ENCODE peak calls at places on chromosomes 6 and 20, in nine cellular contexts. Y is ovary; L is endodermal cell; R is Peyer's patch; B is left ventricle myocardium inferior; X is heart left ventricle; D is PC-3; G is CD8-positive, alpha-beta T cell; I is tibial artery. H is an unnamed sample.

GRCh38 chr20:49561806-49562205 is 6.1 kb downstream of the PTGIS start:
- DNase-seq in G (no peak), D (no peak), I (no peak), X (no peak), R (no peak), Y (no peak), B (no peak), L (no peak), H (no peak)

GRCh38 chr20:54938707-54939106 is 463.3 kb downstream of the DOK5 start:
- DNase-seq in Y (no peak), G (no peak), X (no peak), R (no peak), B (no peak), I (no peak), D (no peak), L (no peak), H (no peak)

GRCh38 chr20:45545754-45546453 is 1.3 kb downstream of the EPPIN start:
- DNase-seq in R (no peak), G (no peak), X (no peak), Y (no peak), I (no peak), B (no peak), D (peak; percentile 67), L (peak; percentile 65), H (no peak)

GRCh38 chr6:113855500-113856010 is 1.6 kb upstream of the MARCKS start:
- DNase-seq in G (no peak), Y (peak; percentile 47), L (peak; percentile 76), D (peak; percentile 23), I (peak; percentile 23), R (peak; percentile 59), B (peak; percentile 17), X (peak; percentile 64), H (no peak)

GRCh38 chr6:23526519-23526918 is 599.5 kb upstream of the NRSN1 start:
- DNase-seq in I (no peak), B (no peak), Y (no peak), X (no peak), R (no peak), L (no peak), D (peak; percentile 64), G (no peak), H (no peak)

GRCh38 chr6:35043381-35043780 is 97.8 kb downstream of the TCP11 start:
- DNase-seq in D (no peak), Y (no peak), G (no peak), L (no peak), X (no peak), B (no peak), I (no peak), R (no peak), H (no peak)

GRCh38 chr6:89518352-89519055 is 85.6 kb downstream of the ANKRD6 start:
- DNase-seq in X (no peak), L (no peak), D (no peak), B (no peak), R (no peak), G (no peak), I (no peak), Y (no peak), H (no peak)

GRCh38 chr6:39452306-39452705 is 129.8 kb upstream of the KCNK16 start:
- DNase-seq in Y (no peak), X (no peak), L (no peak), G (no peak), D (peak; percentile 43), I (no peak), B (no peak), R (no peak), H (no peak)

GRCh38 chr6:159256128-159256527 is 86.9 kb downstream of the FNDC1 start:
- DNase-seq in X (no peak), Y (no peak), D (no peak), I (no peak), R (no peak), L (no peak), B (no peak), G (no peak), H (no peak)

GRCh38 chr6:159254186-159254585 is 85.0 kb downstream of the FNDC1 start:
- DNase-seq in Y (no peak), G (no peak), B (no peak), D (no peak), X (no peak), I (no peak), L (no peak), R (no peak), H (no peak)

GRCh38 chr6:159255434-159255951 is 86.3 kb downstream of the FNDC1 start:
- DNase-seq in D (no peak), I (no peak), L (no peak), R (no peak), Y (no peak), G (no peak), B (no peak), X (no peak), H (no peak)

GRCh38 chr6:159259726-159260125 is 90.5 kb downstream of the FNDC1 start:
- DNase-seq in R (no peak), D (no peak), G (no peak), Y (no peak), B (no peak), L (no peak), I (no peak), X (no peak), H (no peak)

GRCh38 chr6:159257846-159258245 is 88.6 kb downstream of the FNDC1 start:
- DNase-seq in L (no peak), X (no peak), G (no peak), B (no peak), Y (no peak), D (no peak), R (no peak), I (peak; percentile 73), H (no peak)
- H3K27ac ChIP-seq in L (no peak overlapping the region), X (no peak overlapping the region), G (no peak overlapping the region), B (no peak overlapping the region), Y (no peak overlapping the region), D (no peak overlapping the region), R (no peak overlapping the region), I (no peak overlapping the region), H (no peak overlapping the region)

GRCh38 chr20:63844384-63845025 is 13.4 kb upstream of the ZBTB46 start:
- DNase-seq in X (peak; percentile 61), Y (no peak), G (no peak), L (peak; percentile 37), B (no peak), D (no peak), I (no peak), R (no peak), H (no peak)

GRCh38 chr20:63847374-63848002 is 13.8 kb upstream of the ABHD16B start:
- DNase-seq in I (no peak), Y (peak; percentile 89), G (no peak), R (no peak), X (peak; percentile 64), B (no peak), D (no peak), L (peak; percentile 87), H (no peak)

GRCh38 chr20:63848003-63848911 is 13.0 kb upstream of the ABHD16B start:
- DNase-seq in Y (peak; percentile 70), R (no peak), X (peak; percentile 73), I (no peak), D (no peak), G (no peak), B (no peak), L (peak; percentile 68), H (no peak)

GRCh38 chr20:63846938-63847373 is 14.3 kb upstream of the ABHD16B start:
- DNase-seq in D (no peak), G (no peak), B (no peak), X (no peak), R (no peak), L (no peak), Y (no peak), I (no peak), H (no peak)

DNA sequence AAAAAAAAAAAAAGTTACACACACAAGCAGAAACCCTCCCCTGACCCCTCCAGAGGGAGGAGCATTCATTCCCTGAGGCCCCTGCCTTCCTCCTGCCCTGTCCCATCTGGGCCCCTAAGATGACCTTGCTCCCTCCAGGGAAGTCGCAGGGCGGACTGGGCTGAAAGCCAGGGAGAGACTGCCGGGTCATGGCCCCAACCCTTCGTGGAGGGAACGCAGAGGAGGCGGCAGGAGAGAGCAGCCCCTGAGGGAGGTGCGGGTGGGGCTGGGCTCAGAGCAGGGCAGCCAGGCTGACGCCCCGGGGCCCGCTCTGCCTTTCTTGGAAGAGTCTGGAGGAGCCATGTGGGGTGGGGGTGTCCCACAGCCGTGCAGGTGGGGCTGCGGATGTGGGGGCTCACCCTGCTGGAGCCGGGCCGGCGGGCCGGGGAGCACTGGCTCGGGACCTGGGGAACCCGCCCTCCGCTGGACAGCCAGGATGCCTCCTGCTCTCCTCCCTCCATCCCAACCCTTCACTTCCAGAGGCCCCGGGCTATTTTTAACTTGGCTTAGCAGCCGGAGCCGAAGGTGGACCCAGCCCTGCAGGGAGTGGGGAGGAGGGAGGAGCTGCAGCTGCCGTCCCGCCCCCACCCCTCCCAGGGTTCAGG is 15.0 kb upstream of the ABHD16B start:
- DNase-seq in L (peak; percentile 91), D (peak; percentile 49), Y (peak; percentile 91), X (peak; percentile 91), B (peak; percentile 82), R (no peak), G (no peak), I (no peak), H (no peak)
- TF ChIP-seq CTCF in L (no peak), D (no peak), Y (no peak), X (no peak), B (peak; percentile 21), R (no peak), G (no peak), I (no peak), H (no peak)

GRCh38 chr20:59598625-59599310 is 5.6 kb upstream of the PHACTR3 start:
- DNase-seq in L (peak; percentile 86), X (no peak), I (no peak), Y (no peak), R (no peak), D (peak; percentile 50), G (no peak), B (peak; percentile 35), H (no peak)

GRCh38 chr20:59599941-59600340 is 4.4 kb upstream of the PHACTR3 start:
- DNase-seq in B (no peak), R (no peak), G (no peak), I (no peak), L (no peak), Y (no peak), X (no peak), D (no peak), H (no peak)

GRCh38 chr20:59596690-59597089 is 7.7 kb upstream of the PHACTR3 start:
- DNase-seq in X (no peak), I (no peak), Y (no peak), L (no peak), B (no peak), D (no peak), R (no peak), G (no peak), H (no peak)

GRCh38 chr20:59600472-59600871 is 3.9 kb upstream of the PHACTR3 start:
- DNase-seq in D (no peak), X (no peak), I (no peak), Y (no peak), G (no peak), L (no peak), R (no peak), B (no peak), H (no peak)

DNA sequence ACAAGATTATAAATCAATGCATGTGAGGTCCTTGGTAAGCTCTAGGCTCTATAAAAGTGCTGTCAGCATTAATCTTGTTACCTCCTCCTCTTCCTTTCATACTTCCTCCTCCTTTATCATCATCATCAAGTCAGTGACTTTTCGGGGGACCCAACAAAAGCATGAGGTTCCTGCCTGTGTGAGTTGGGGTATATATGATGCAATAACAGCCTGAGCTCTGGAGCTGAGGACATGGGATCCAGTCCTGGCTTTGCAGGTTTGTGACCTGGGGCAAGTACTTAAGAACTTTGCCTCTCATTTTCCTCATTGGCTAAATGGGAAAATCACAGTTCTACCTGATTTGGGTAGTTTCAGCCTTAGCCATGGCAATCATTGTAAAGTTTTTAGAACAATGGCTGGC is 7.1 kb upstream of the PHACTR3 start:
- DNase-seq in X (no peak), I (no peak), Y (no peak), R (no peak), G (no peak), L (no peak), D (no peak), B (no peak), H (no peak)
- H3K27me3 ChIP-seq in X (peaks cover 35% of the 10 kb centered on the region), I (no peaks in the 10 kb centered on the region), Y (no peaks in the 10 kb centered on the region), R (no peaks in the 10 kb centered on the region), G (no peaks in the 10 kb centered on the region), L (peaks cover 45% of the 10 kb centered on the region), D (peaks cover 70% of the 10 kb centered on the region), B (peaks cover 39% of the 10 kb centered on the region), H (peaks cover 21% of the 10 kb centered on the region)

DNA sequence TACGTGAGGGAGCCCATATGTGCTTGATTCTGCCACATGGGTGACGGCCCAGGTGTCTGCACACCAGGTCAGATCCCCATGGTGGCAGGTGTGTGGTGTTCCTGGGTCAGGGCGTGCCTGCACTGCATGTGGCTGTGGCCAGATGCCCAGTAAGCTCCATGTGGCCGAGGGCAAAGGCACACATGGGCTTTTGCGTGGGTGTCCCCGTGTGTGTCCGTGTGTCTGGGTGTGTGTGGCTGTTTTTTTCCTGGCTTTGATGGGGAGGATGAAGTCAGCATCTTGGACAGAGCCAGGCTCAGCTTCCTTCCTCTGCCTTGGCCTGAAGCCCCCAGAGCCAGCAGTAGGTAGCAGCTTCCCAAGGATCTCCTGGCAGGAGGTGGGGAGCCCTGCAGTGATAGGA is 1.5 kb upstream of the TNXB start:
- DNase-seq in B (peak; percentile 35), L (no peak), R (no peak), Y (no peak), G (no peak), X (no peak), D (no peak), I (no peak), H (no peak)
- H3K27ac ChIP-seq in B (peak overlapping the region; percentile 95), L (no peak overlapping the region), R (peak overlapping the region; percentile 83), Y (no peak overlapping the region), G (no peak overlapping the region), X (peak overlapping the region; percentile 73), D (no peak overlapping the region), I (peak overlapping the region; percentile 75), H (no peak overlapping the region)